ENCODE peak calls at places on chromosomes 5 and 9, in four cellular contexts. I is bronchial epithelial cell, F is fibroblast of the aortic adventitia, J is tibial artery. R is an unnamed sample.

GRCh38 chr5:111685969-111686368 is 71.0 kb downstream of the NREP start:
- DNase-seq in I (no peak), F (no peak), J (no peak), R (no peak)

GRCh38 chr5:149809919-149810691 is 80.0 kb downstream of the PPARGC1B start:
- DNase-seq in I (no peak), J (no peak), F (no peak), R (no peak)

GRCh38 chr5:155466851-155467250 is 453.3 kb downstream of the KIF4B start:
- DNase-seq in I (no peak), J (no peak), F (no peak), R (no peak)

GRCh38 chr9:87016681-87017080 is 69.4 kb upstream of the GAS1 start:
- DNase-seq in I (no peak), J (no peak), F (peak), R (no peak)

GRCh38 chr9:126156898-126157297 is 169.7 kb upstream of the MVB12B start:
- DNase-seq in I (no peak), J (no peak), F (no peak), R (no peak)

GRCh38 chr5:79561525-79561893 is 47.6 kb upstream of the HOMER1 start:
- DNase-seq in F (no peak), J (no peak), I (no peak), R (no peak)

GRCh38 chr5:54529565-54529964 is 12.0 kb downstream of the SNX18 start:
- DNase-seq in F (peak), I (no peak), J (no peak), R (no peak)

GRCh38 chr9:93223241-93224180 is 39.6 kb downstream of the WNK2 start:
- DNase-seq in J (no peak), I (peak), F (peak), R (no peak)

GRCh38 chr5:120151181-120151580 is 312.9 kb upstream of the PRR16 start:
- DNase-seq in F (no peak), I (no peak), J (no peak), R (no peak)

GRCh38 chr9:34413229-34413852 is 36.6 kb upstream of the MYORG start:
- DNase-seq in J (no peak), F (peak), I (peak), R (no peak)

GRCh38 chr9:20753761-20754160 is 69.7 kb downstream of the FOCAD start:
- DNase-seq in J (no peak), I (peak), F (no peak), R (no peak)

GRCh38 chr5:145681686-145682085 is 153.5 kb downstream of the PRELID2 start:
- DNase-seq in I (peak), J (peak), F (peak), R (no peak)

GRCh38 chr5:145678255-145678654 is 156.9 kb downstream of the PRELID2 start:
- DNase-seq in F (no peak), J (no peak), I (no peak), R (no peak)

GRCh38 chr5:145681216-145681615 is 153.9 kb downstream of the PRELID2 start:
- DNase-seq in J (no peak), I (no peak), F (no peak), R (no peak)

GRCh38 chr5:145680744-145681143 is 154.4 kb downstream of the PRELID2 start:
- DNase-seq in I (no peak), F (no peak), J (no peak), R (no peak)

GRCh38 chr5:145680169-145680568 is 155.0 kb downstream of the PRELID2 start:
- DNase-seq in J (no peak), F (no peak), I (peak), R (no peak)
- TF ChIP-seq CTCF in J (no peak), F (peak), I (peak), R (no peak)

GRCh38 chr5:39648539-39649200 is 223.9 kb upstream of the DAB2 start:
- DNase-seq in J (no peak), I (peak), F (peak), R (no peak)
- TF ChIP-seq CTCF in J (no peak), I (no peak), F (no peak), R (no peak)

DNA sequence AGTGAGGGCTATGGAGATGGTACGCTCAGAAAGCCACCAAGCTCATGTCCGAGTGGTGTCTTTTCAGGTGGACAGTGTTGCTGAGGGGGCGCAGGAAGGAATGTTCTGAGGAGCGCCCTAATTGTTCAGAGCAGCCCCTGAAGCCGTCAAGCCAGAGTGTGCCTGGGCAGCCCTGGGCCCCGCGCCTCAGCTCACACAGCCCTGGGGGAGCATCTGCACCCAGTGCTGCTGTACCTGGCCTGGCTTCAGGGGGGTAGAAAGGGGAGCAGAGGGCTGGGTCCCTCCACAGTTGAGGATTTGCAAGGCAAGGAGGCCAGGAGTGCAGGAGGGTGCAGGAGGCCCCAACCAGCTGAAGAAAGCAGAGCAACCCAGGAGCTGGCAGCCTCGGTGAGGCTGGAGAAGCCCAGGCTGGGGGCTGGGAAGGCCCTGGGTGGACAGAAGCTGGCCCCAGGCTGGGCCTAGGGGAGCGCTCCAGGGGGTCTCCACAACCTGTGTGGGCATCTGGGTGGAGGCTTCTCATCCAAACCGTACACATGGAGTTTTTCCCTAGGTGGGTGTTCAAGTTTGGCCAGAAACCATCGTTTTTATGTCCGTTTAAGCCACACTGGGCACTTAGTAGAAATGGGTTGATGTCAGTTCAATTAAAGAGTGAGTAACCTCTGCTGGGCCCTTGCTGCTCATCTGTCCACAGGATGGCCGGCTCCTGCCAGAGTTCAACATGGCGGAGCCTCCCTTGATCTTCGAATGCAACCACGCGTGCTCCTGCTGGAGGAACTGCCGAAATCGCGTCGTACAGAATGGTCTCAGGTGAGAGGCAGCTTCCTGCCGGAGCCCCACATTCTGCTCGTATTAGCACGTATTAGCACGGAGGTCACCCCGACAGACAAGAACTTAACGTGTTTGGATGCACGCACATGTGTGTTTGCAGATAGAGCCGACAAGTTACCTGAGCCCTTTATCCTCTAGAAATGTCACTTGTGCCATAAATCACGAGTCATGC is 62.0 kb upstream of the CACNA1B start:
- DNase-seq in I (no peak), J (no peak), F (no peak), R (no peak)
- TF ChIP-seq CTCF in I (no peak), J (no peak), F (no peak), R (no peak)

GRCh38 chr5:177447611-177448243 is 1.1 kb downstream of the PRR7 start:
- DNase-seq in I (peak), J (no peak), F (peak), R (no peak)
- TF ChIP-seq CTCF in I (no peak), J (no peak), F (peak), R (no peak)

R was measured in activated B cell treated with CpG ODN at 0.5 μM for 24 hours.